ENCODE peak calls at places on chromosomes 2 and 18, in ten cellular contexts. M is adrenal gland; T is tibial nerve; D is CD4-positive, alpha-beta T cell; C is psoas muscle; J is heart right ventricle; O is right atrium auricular region; Z is H9; X is body of pancreas; B is IMR-90. Y is an unnamed sample.

GRCh38 chr18:54787616-54788015 is 40.7 kb upstream of the RAB27B start:
- DNase-seq in O (no peak), M (no peak), T (no peak), J (no peak), C (no peak), Z (no peak), D (no peak), B (peak; percentile 17), X (no peak), Y (no peak)

GRCh38 chr2:15498554-15498953 is 62.6 kb downstream of the NBAS start:
- DNase-seq in Z (no peak), C (no peak), B (no peak), D (no peak), J (no peak), O (no peak), X (no peak), T (no peak), M (no peak), Y (no peak)

GRCh38 chr2:37377187-37377532 is 32.7 kb downstream of the QPCT start:
- DNase-seq in M (no peak), O (no peak), D (no peak), B (peak; percentile 66), Z (no peak), C (no peak), X (no peak), T (peak; percentile 19), J (no peak), Y (no peak)

GRCh38 chr2:60064687-60065361 is 488.6 kb downstream of the BCL11A start:
- DNase-seq in O (no peak), T (no peak), D (no peak), C (no peak), Z (no peak), J (no peak), M (no peak), X (no peak), B (no peak), Y (peak; percentile 10)

GRCh38 chr2:58428553-58429284 is 187.6 kb upstream of the FANCL start:
- DNase-seq in Z (peak; percentile 84), C (no peak), B (no peak), D (no peak), M (peak; percentile 33), X (peak; percentile 14), T (no peak), O (no peak), J (no peak), Y (peak; percentile 6)

GRCh38 chr2:177767768-177768167 is 304.8 kb downstream of the PDE11A start:
- DNase-seq in B (no peak), J (no peak), Z (no peak), T (no peak), X (no peak), C (no peak), M (no peak), D (no peak), O (no peak), Y (no peak)

GRCh38 chr2:64730551-64731305 is 77.0 kb upstream of the SERTAD2 start:
- DNase-seq in C (peak; percentile 30), Z (no peak), M (peak; percentile 85), J (peak; percentile 77), T (peak; percentile 76), D (peak; percentile 54), X (peak; percentile 75), B (peak; percentile 90), O (peak; percentile 82), Y (peak; percentile 65)

GRCh38 chr2:231429152-231429551 is 33.6 kb downstream of the B3GNT7 start:
- DNase-seq in J (no peak), T (no peak), C (no peak), X (no peak), O (no peak), Z (peak; percentile 57), D (no peak), B (no peak), M (no peak), Y (no peak)

GRCh38 chr2:34738691-34739090 is 1139.6 kb upstream of the FAM98A start:
- DNase-seq in Z (peak; percentile 67), D (no peak), J (no peak), O (no peak), M (no peak), B (no peak), C (no peak), T (no peak), X (no peak), Y (peak; percentile 26)

GRCh38 chr2:172299741-172300140 is 127.6 kb upstream of the ITGA6 start:
- DNase-seq in Z (no peak), D (no peak), X (no peak), J (no peak), C (no peak), T (no peak), O (no peak), B (peak; percentile 91), M (no peak), Y (no peak)

GRCh38 chr2:38106420-38107182 is 30.6 kb upstream of the CYP1B1 start:
- DNase-seq in B (peak; percentile 71), Z (no peak), C (no peak), M (no peak), J (no peak), O (no peak), X (no peak), D (no peak), T (no peak), Y (no peak)

GRCh38 chr2:33000986-33001385 is 54.2 kb downstream of the LTBP1 start:
- DNase-seq in T (no peak), O (no peak), Z (no peak), M (no peak), X (no peak), C (no peak), D (no peak), J (no peak), B (peak; percentile 80), Y (no peak)

GRCh38 chr2:30225131-30225762 is 6.1 kb upstream of the LBH start:
- DNase-seq in X (no peak), Z (no peak), D (peak; percentile 59), M (no peak), B (peak; percentile 87), T (peak; percentile 28), J (peak; percentile 59), O (no peak), C (peak; percentile 38), Y (no peak)

GRCh38 chr2:207235621-207236020 is 69.9 kb upstream of the KLF7 start:
- DNase-seq in M (no peak), C (no peak), Z (no peak), B (no peak), T (no peak), O (no peak), D (no peak), X (no peak), J (no peak), Y (no peak)

GRCh38 chr2:191369034-191369433 is 123.8 kb downstream of the MYO1B start:
- DNase-seq in X (no peak), T (no peak), Z (no peak), M (no peak), C (no peak), O (no peak), D (no peak), J (no peak), B (no peak), Y (no peak)
- TF ChIP-seq CTCF in X (no peak), T (no peak), Z (peak; percentile 41), M (no peak), C (no peak), O (peak; percentile 44), D (no peak), J (peak; percentile 48), B (peak; percentile 46), Y (peak; percentile 36)

GRCh38 chr2:13819896-13820295 is 812.6 kb upstream of the LRATD1 start:
- DNase-seq in X (no peak), C (no peak), B (no peak), Z (no peak), T (no peak), O (no peak), D (no peak), M (no peak), J (no peak), Y (no peak)

GRCh38 chr2:13821255-13821880 is 811.1 kb upstream of the LRATD1 start:
- DNase-seq in O (no peak), J (no peak), M (no peak), Z (no peak), D (no peak), C (no peak), X (no peak), T (no peak), B (peak; percentile 74), Y (no peak)

GRCh38 chr2:13818002-13818401 is 814.5 kb upstream of the LRATD1 start:
- DNase-seq in J (no peak), B (no peak), C (no peak), T (no peak), Z (no peak), M (no peak), D (no peak), X (no peak), O (no peak), Y (no peak)

DNA sequence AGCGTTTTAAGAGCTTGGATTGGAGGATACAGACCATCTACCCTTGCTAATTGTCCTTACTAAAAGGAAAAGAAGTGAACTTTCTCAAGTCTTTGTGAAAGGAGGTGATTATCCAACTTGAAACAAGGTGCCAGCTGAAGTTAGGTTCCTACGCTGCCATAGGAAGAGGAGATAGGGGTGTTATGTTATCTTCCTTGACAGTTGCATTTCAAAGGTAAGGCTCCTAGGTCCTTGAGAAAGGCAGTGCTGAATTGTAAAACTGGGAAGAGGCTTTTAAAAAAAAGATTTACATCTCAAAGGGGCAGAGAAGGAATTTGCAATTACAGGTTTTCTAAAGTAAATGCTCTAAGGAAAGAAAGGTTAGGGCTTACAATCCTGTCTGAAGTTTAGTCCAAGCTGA is 810.2 kb upstream of the LRATD1 start:
- DNase-seq in T (no peak), C (no peak), M (no peak), X (no peak), Z (peak; percentile 33), J (no peak), O (no peak), D (no peak), B (no peak), Y (no peak)
- H3K27me3 ChIP-seq in T (no peaks in the 10 kb centered on the region), C (no peaks in the 10 kb centered on the region), M (no peaks in the 10 kb centered on the region), X (no peaks in the 10 kb centered on the region), Z (peaks cover 46% of the 10 kb centered on the region), J (no peaks in the 10 kb centered on the region), O (no peaks in the 10 kb centered on the region), D (no peaks in the 10 kb centered on the region), B (no peaks in the 10 kb centered on the region), Y (no peaks in the 10 kb centered on the region)

GRCh38 chr2:237074211-237074993 is 11.3 kb upstream of the COPS8 start:
- DNase-seq in O (no peak), T (no peak), M (no peak), Z (no peak), J (no peak), B (peak; percentile 63), X (no peak), C (no peak), D (no peak), Y (no peak)
- TF ChIP-seq CTCF in O (no peak), T (no peak), M (no peak), Z (no peak), J (no peak), B (no peak), X (no peak), C (no peak), D (no peak), Y (no peak)

DNA sequence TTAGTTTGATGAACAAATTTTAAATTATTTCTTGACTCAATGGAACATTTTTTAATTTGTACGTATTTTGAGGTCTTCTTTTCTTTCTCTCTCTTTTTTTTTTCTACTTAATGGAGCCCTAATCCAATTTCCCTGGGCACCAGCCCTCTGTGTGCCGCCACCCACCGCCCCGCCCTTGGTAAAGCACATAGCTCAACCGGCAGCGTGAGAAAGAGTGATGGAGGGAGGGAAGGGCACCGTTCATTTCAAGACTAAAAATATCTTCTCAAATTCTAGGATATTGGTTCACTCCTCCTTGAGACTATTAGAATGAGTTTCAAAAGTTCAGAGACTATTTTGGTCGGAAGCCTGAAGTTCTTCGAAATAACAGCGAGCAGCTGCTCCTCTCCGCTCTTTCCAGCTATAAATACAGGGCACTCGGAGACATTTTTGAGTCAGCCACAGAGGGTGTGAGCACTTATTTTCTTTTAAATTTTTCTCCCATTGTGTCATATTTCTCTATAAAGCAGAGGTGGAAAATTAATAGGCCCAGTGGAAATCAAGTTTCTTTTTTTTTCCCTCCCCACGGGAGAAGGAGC is 731.7 kb upstream of the ID2 start:
- DNase-seq in J (no peak), T (no peak), X (no peak), M (no peak), D (no peak), Z (no peak), O (no peak), C (no peak), B (no peak), Y (no peak)
- H3K27me3 ChIP-seq in J (peaks cover 8% of the 10 kb centered on the region), T (no peaks in the 10 kb centered on the region), X (no peaks in the 10 kb centered on the region), M (no peaks in the 10 kb centered on the region), D (no peaks in the 10 kb centered on the region), Z (no peaks in the 10 kb centered on the region), O (no peaks in the 10 kb centered on the region), C (peaks cover 9% of the 10 kb centered on the region), B (peaks cover 6% of the 10 kb centered on the region), Y (no peaks in the 10 kb centered on the region)

Y was measured in BE2C.